ENCODE peak calls at places on chromosomes 6 and 20, in eight cellular contexts. F, R, D, L, U, O, G and N are unnamed samples.
A peak's percentile ranks its signal among the peaks of the same experiment; 100 is the strongest.

GRCh38 chr20:3583765-3584164 is 79.4 kb downstream of the GFRA4 start:
- DNase-seq in O (no peak), G (no peak), D (no peak), F (no peak), U (no peak), L (no peak), R (no peak), N (no peak)

GRCh38 chr20:59253325-59253724 is 47.1 kb upstream of the EDN3 start:
- DNase-seq in L (no peak), D (no peak), G (peak; percentile 45), F (no peak), U (no peak), R (no peak), O (no peak), N (no peak)

GRCh38 chr6:97572943-97573342 is 289.9 kb upstream of the MMS22L start:
- DNase-seq in R (no peak), G (no peak), U (no peak), F (no peak), L (no peak), O (no peak), D (no peak), N (no peak)

GRCh38 chr6:5728726-5729434 is 277.8 kb downstream of the NRN1 start:
- DNase-seq in D (no peak), F (no peak), O (peak; percentile 58), U (no peak), L (peak; percentile 66), R (peak; percentile 31), G (no peak), N (no peak)

GRCh38 chr6:28005975-28006374 is 48.9 kb downstream of the OR2B6 start:
- DNase-seq in U (no peak), R (no peak), L (no peak), D (peak; percentile 70), O (no peak), G (no peak), F (no peak), N (no peak)

GRCh38 chr6:85675030-85675819 is 32.5 kb upstream of the SYNCRIP start:
- DNase-seq in O (no peak), R (peak; percentile 46), F (no peak), G (no peak), D (peak; percentile 21), U (no peak), L (no peak), N (no peak)

GRCh38 chr6:49676671-49677281 is 36.6 kb downstream of the CRISP2 start:
- DNase-seq in F (no peak), D (no peak), L (no peak), U (no peak), R (peak; percentile 10), O (no peak), G (no peak), N (no peak)

GRCh38 chr20:61690993-61691840 is 374.5 kb downstream of the TAF4 start:
- DNase-seq in D (no peak), R (no peak), O (no peak), G (no peak), L (no peak), U (peak; percentile 3), F (no peak), N (no peak)

GRCh38 chr6:52505726-52506501 is 70.9 kb downstream of the TRAM2 start:
- DNase-seq in U (no peak), D (peak; percentile 38), O (no peak), R (no peak), G (peak; percentile 15), L (no peak), F (no peak), N (no peak)

GRCh38 chr6:75932067-75932466 is 140.4 kb downstream of the IMPG1 start:
- DNase-seq in G (peak; percentile 23), L (no peak), O (no peak), F (peak; percentile 47), R (peak; percentile 45), U (peak; percentile 20), D (peak; percentile 86), N (no peak)

GRCh38 chr20:50281831-50282591 is 91.4 kb downstream of the CEBPB start:
- DNase-seq in F (no peak), R (no peak), O (no peak), U (no peak), L (no peak), G (peak; percentile 23), D (peak; percentile 78), N (no peak)

GRCh38 chr20:56843817-56844216 is 214.7 kb downstream of the TFAP2C start:
- DNase-seq in L (no peak), R (no peak), F (no peak), D (peak; percentile 63), G (no peak), U (no peak), O (no peak), N (no peak)

GRCh38 chr6:114735118-114735730 is 392.4 kb upstream of the HS3ST5 start:
- DNase-seq in G (no peak), D (peak; percentile 22), L (no peak), F (no peak), R (no peak), U (no peak), O (no peak), N (no peak)

GRCh38 chr6:1821188-1822183 is 211.8 kb downstream of the FOXC1 start:
- DNase-seq in L (no peak), O (no peak), D (no peak), F (no peak), R (peak; percentile 89), G (no peak), U (no peak), N (peak; percentile 47)

GRCh38 chr6:148701393-148701774 is 45.4 kb upstream of the UST start:
- DNase-seq in O (no peak), R (no peak), D (no peak), L (no peak), G (no peak), F (no peak), U (no peak), N (no peak)

GRCh38 chr6:38782616-38783015 is 67.5 kb downstream of the DNAH8 start:
- DNase-seq in R (no peak), F (no peak), D (no peak), L (no peak), U (no peak), O (no peak), G (no peak), N (no peak)

GRCh38 chr6:38775870-38776269 is 60.8 kb downstream of the DNAH8 start:
- DNase-seq in G (no peak), R (no peak), F (no peak), L (no peak), U (no peak), D (no peak), O (no peak), N (peak; percentile 71)

GRCh38 chr6:38776515-38776914 is 61.4 kb downstream of the DNAH8 start:
- DNase-seq in F (no peak), L (no peak), G (no peak), R (peak; percentile 23), O (no peak), D (no peak), U (no peak), N (no peak)

GRCh38 chr6:38783436-38784228 is 68.5 kb downstream of the DNAH8 start:
- DNase-seq in D (peak; percentile 52), O (no peak), R (no peak), G (no peak), F (no peak), L (no peak), U (no peak), N (no peak)

DNA sequence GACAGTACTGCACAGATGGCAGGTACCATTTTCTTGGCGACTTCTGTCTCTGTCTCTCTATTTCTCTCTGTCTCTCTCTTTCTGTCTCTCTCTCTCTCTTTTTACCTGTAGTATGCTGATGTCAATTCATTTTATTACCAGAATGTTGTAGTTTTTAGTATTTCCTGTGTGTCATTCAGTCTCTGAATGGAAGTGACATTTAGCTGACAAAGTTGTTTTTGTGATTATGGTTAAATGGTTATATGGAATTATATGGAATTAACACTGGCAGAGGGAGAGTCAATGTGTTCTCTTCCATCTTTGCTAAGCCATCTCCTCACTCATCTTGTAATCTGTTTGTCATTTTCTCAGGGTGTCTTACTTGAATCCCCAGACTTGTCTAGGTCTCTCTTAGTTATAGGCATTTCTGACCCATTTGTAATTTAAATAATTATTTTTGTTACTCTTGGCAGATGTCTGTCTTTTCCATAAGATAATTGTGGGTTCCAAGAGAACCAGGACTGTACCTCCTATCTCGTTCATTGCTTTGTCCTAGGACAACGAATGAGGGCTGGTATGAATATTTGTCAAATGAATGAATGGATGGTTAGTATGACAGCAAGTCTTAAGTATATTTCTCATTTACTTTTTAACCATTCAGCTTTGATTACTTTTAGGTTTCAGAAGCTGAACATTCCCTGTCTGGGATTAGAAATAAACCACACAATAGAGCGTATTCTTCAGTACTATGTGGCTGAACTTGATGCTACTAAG is 64.4 kb downstream of the DNAH8 start:
- DNase-seq in F (no peak), G (no peak), U (no peak), O (no peak), D (no peak), L (no peak), R (no peak), N (no peak)
- TF ChIP-seq CTCF in F (no peak), G (no peak), U (no peak), O (no peak), D (no peak), L (no peak), R (no peak), N (no peak)

GRCh38 chr6:30940361-30941001 is at the start of gene MUCL3:
- DNase-seq in F (peak; percentile 75), D (no peak), R (no peak), O (no peak), G (no peak), U (no peak), L (no peak), N (no peak)

GRCh38 chr6:30939473-30939872 is 1.3 kb upstream of the MUCL3 start:
- DNase-seq in O (no peak), U (no peak), G (no peak), L (no peak), D (no peak), R (no peak), F (peak; percentile 52), N (no peak)

GRCh38 chr6:30935018-30935417 is 3.0 kb upstream of the SFTA2 start:
- DNase-seq in G (no peak), U (no peak), D (no peak), F (no peak), R (no peak), L (no peak), O (peak; percentile 85), N (no peak)

GRCh38 chr6:30938730-30939129 is 2.0 kb upstream of the MUCL3 start:
- DNase-seq in G (peak; percentile 13), L (no peak), U (no peak), R (no peak), F (no peak), D (no peak), O (no peak), N (no peak)

GRCh38 chr6:30937265-30937664 is 3.5 kb upstream of the MUCL3 start:
- DNase-seq in R (no peak), G (no peak), F (no peak), O (peak; percentile 65), U (no peak), L (peak; percentile 82), D (no peak), N (no peak)
- H3K27me3 ChIP-seq in R (peaks cover 7% of the 10 kb centered on the region), G (peaks cover 5% of the 10 kb centered on the region), F (no peaks in the 10 kb centered on the region), O (no peaks in the 10 kb centered on the region), U (peaks cover 12% of the 10 kb centered on the region), L (no peaks in the 10 kb centered on the region), D (no peaks in the 10 kb centered on the region), N (peaks cover 2% of the 10 kb centered on the region)

GRCh38 chr6:169070506-169071176 is 183.0 kb downstream of the THBS2 start:
- DNase-seq in D (no peak), U (peak; percentile 67), O (peak; percentile 41), R (no peak), F (peak; percentile 37), L (no peak), G (no peak), N (no peak)
- TF ChIP-seq CTCF in D (no peak), U (no peak), O (no peak), R (no peak), F (no peak), L (no peak), G (no peak), N (no peak)

GRCh38 chr6:90095788-90096187 is 200.9 kb downstream of the BACH2 start:
- DNase-seq in G (no peak), L (no peak), O (no peak), U (no peak), R (no peak), F (no peak), D (no peak), N (no peak)
- H3K27me3 ChIP-seq in G (no peaks in the 10 kb centered on the region), L (no peaks in the 10 kb centered on the region), O (no peaks in the 10 kb centered on the region), U (no peaks in the 10 kb centered on the region), R (peaks cover 2% of the 10 kb centered on the region), F (no peaks in the 10 kb centered on the region), D (no peaks in the 10 kb centered on the region), N (no peaks in the 10 kb centered on the region)